ENCODE peak calls at places on chromosomes 13 and 19, in four cellular contexts. C is dorsolateral prefrontal cortex, T is cardiac fibroblast, F is body of pancreas. S is an unnamed sample.
A peak's percentile ranks its signal among the peaks of the same experiment; 100 is the strongest.

GRCh38 chr19:15702590-15702930 is 25.3 kb upstream of the OR10H2 start:
- DNase-seq in C (no peak), T (peak; percentile 19), F (peak; percentile 74), S (no peak)

GRCh38 chr13:100673831-100674362 is 698 bp downstream of the TMTC4 start:
- DNase-seq in C (peak; percentile 83), T (peak; percentile 86), F (peak; percentile 61), S (peak; percentile 94)

GRCh38 chr19:56720281-56720680 is 48.7 kb upstream of the ZNF835 start:
- DNase-seq in C (peak; percentile 76), T (no peak), F (peak; percentile 38), S (no peak)

GRCh38 chr13:47232516-47232915 is 335.7 kb upstream of the HTR2A start:
- DNase-seq in C (no peak), T (no peak), F (no peak), S (no peak)

GRCh38 chr13:99894835-99895427 is 76.6 kb downstream of the ZIC5 start:
- DNase-seq in C (no peak), T (peak; percentile 4), F (no peak), S (peak; percentile 22)

GRCh38 chr19:14090509-14091085 is at the start of gene SAMD1:
- DNase-seq in C (peak; percentile 74), T (peak; percentile 97), F (peak; percentile 94), S (peak; percentile 95)

GRCh38 chr19:29775575-29775900 is 36.3 kb upstream of the CCNE1 start:
- DNase-seq in C (no peak), T (no peak), F (no peak), S (no peak)

GRCh38 chr19:16944626-16945363 is 56.0 kb downstream of the F2RL3 start:
- DNase-seq in C (peak; percentile 48), T (no peak), F (no peak), S (no peak)

GRCh38 chr19:55472463-55472862 is 4.0 kb upstream of the ZNF628 start:
- DNase-seq in C (no peak), T (peak; percentile 41), F (no peak), S (peak; percentile 65)

GRCh38 chr13:35796627-35797026 is 320.1 kb upstream of the MAB21L1 start:
- DNase-seq in C (no peak), T (no peak), F (no peak), S (no peak)

GRCh38 chr13:113947321-113948033 is 26.4 kb downstream of the C13orf46 start:
- DNase-seq in C (peak; percentile 73), T (peak; percentile 71), F (peak; percentile 72), S (no peak)

GRCh38 chr19:38401148-38401547 is 1.7 kb upstream of the FAM98C start:
- DNase-seq in C (no peak), T (peak; percentile 51), F (no peak), S (peak; percentile 49)

GRCh38 chr13:27131202-27131623 is 40.4 kb downstream of the USP12 start:
- DNase-seq in C (no peak), T (peak; percentile 22), F (no peak), S (peak; percentile 50)

GRCh38 chr13:48315981-48316380 is 12.4 kb downstream of the RB1 start:
- DNase-seq in C (no peak), T (peak; percentile 42), F (no peak), S (no peak)

GRCh38 chr19:52533901-52534300 is 6.4 kb downstream of the ZNF808 start:
- DNase-seq in C (no peak), T (no peak), F (peak; percentile 38), S (no peak)

GRCh38 chr13:46684287-46685001 is 112.5 kb downstream of the ESD start:
- DNase-seq in C (no peak), T (peak; percentile 51), F (no peak), S (no peak)

GRCh38 chr13:52128714-52129700 is at the start of gene NEK5:
- DNase-seq in C (peak; percentile 73), T (peak; percentile 55), F (peak; percentile 61), S (peak; percentile 49)

GRCh38 chr19:44840811-44841210 is 5.3 kb upstream of the NECTIN2 start:
- DNase-seq in C (no peak), T (no peak), F (no peak), S (no peak)

GRCh38 chr19:30367421-30367820 is 4.8 kb upstream of the ZNF536 start:
- DNase-seq in C (no peak), T (no peak), F (no peak), S (no peak)

GRCh38 chr19:3056454-3057016 is 5.8 kb downstream of the TLE5 start:
- DNase-seq in C (no peak), T (no peak), F (no peak), S (no peak)

GRCh38 chr19:50432221-50432626 is 468 bp upstream of the MYBPC2 start:
- DNase-seq in C (no peak), T (peak; percentile 17), F (no peak), S (peak; percentile 10)

GRCh38 chr13:27168086-27168485 is 3.5 kb downstream of the USP12 start:
- DNase-seq in C (no peak), T (no peak), F (peak; percentile 21), S (no peak)

GRCh38 chr13:45879666-45880065 is 28.1 kb upstream of the SIAH3 start:
- DNase-seq in C (no peak), T (no peak), F (peak; percentile 18), S (peak; percentile 9)

GRCh38 chr13:24071016-24071415 is 89.5 kb upstream of the SPATA13 start:
- DNase-seq in C (no peak), T (no peak), F (no peak), S (no peak)

GRCh38 chr13:78602561-78603239 is 652 bp downstream of the POU4F1 start:
- DNase-seq in C (no peak), T (no peak), F (no peak), S (no peak)

GRCh38 chr19:48443262-48443661 is 2.5 kb upstream of the GRWD1 start:
- DNase-seq in C (no peak), T (no peak), F (peak; percentile 33), S (no peak)
- H3K4me3 ChIP-seq in C (peak overlapping the region; percentile 30), T (no peak overlapping the region), F (no peak overlapping the region), S (no peak overlapping the region)

GRCh38 chr13:50255639-50256038 is 240.4 kb downstream of the KCNRG start:
- DNase-seq in C (no peak), T (no peak), F (no peak), S (no peak)
- TF ChIP-seq CTCF in C (no peak), T (no peak), F (no peak), S (no peak)

GRCh38 chr13:41668130-41668757 is 210.9 kb downstream of the RGCC start:
- DNase-seq in C (no peak), T (peak; percentile 97), F (peak; percentile 85), S (peak; percentile 96)
- H3K4me3 ChIP-seq in C (no peak overlapping the region), T (no peak overlapping the region), F (no peak overlapping the region), S (no peak overlapping the region)

DNA sequence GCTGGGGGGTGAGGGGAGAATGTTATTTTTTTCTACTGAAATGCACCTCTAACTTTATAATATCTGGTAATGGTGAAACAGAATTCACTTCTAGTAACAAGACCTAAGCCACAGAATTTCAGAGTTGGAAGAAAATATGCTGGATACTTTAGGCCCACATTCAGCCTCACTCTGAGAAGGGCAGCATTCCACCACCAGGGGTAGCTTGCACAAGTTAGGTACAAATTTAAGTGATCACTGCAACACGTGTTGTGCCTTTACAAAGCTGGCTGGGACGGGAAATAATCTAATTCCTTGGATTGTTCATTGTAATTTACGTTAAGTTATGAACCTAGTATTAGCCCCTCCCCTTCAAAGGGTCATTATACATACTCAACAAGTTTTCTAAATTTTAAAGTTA is 192.3 kb downstream of the RGCC start:
- DNase-seq in C (no peak), T (peak; percentile 28), F (no peak), S (peak; percentile 55)
- TF ChIP-seq CTCF in C (no peak), T (peak; percentile 50), F (no peak), S (peak; percentile 58)